ENCODE peak calls at places on chromosomes 13 and 19, in four cellular contexts. One of them, this sample, is unnamed.

GRCh38 chr13:32330438-32330837 is 15.1 kb downstream of the BRCA2 start:
- DNase-seq in transverse colon: no peak
- DNase-seq in AG09309: peak
- DNase-seq in CD8-positive, alpha-beta T cell: no peak
- DNase-seq in this sample: peak

GRCh38 chr19:39078436-39079200 is 5.5 kb upstream of the ACP7 start:
- DNase-seq in transverse colon: no peak
- DNase-seq in CD8-positive, alpha-beta T cell: no peak
- DNase-seq in AG09309: peak
- DNase-seq in this sample: peak

GRCh38 chr19:3961007-3961406 is 9.9 kb downstream of the DAPK3 start:
- DNase-seq in transverse colon: no peak
- DNase-seq in CD8-positive, alpha-beta T cell: no peak
- DNase-seq in AG09309: no peak
- DNase-seq in this sample: no peak

GRCh38 chr13:90447735-90448103 is 899.8 kb upstream of the MIR17HG start:
- DNase-seq in AG09309: peak
- DNase-seq in CD8-positive, alpha-beta T cell: no peak
- DNase-seq in transverse colon: no peak
- DNase-seq in this sample: peak

GRCh38 chr19:19558636-19559035 is 20.6 kb downstream of the CILP2 start:
- DNase-seq in transverse colon: no peak
- DNase-seq in CD8-positive, alpha-beta T cell: no peak
- DNase-seq in AG09309: no peak
- DNase-seq in this sample: no peak

GRCh38 chr19:33487901-33488817 is 33.4 kb downstream of the PEPD start:
- DNase-seq in transverse colon: no peak
- DNase-seq in AG09309: no peak
- DNase-seq in CD8-positive, alpha-beta T cell: no peak
- DNase-seq in this sample: no peak

GRCh38 chr19:44820648-44821609 is 12.0 kb downstream of the BCAM start:
- DNase-seq in transverse colon: no peak
- DNase-seq in AG09309: no peak
- DNase-seq in CD8-positive, alpha-beta T cell: no peak
- DNase-seq in this sample: peak

GRCh38 chr13:98794498-98794897 is 42.0 kb upstream of the SLC15A1 start:
- DNase-seq in transverse colon: no peak
- DNase-seq in CD8-positive, alpha-beta T cell: no peak
- DNase-seq in AG09309: no peak
- DNase-seq in this sample: no peak

GRCh38 chr19:55080121-55080914 is 4.6 kb downstream of the EPS8L1 start:
- DNase-seq in transverse colon: peak
- DNase-seq in AG09309: no peak
- DNase-seq in CD8-positive, alpha-beta T cell: peak
- DNase-seq in this sample: peak

GRCh38 chr19:19160489-19161035 is 9.5 kb downstream of the MEF2B start:
- DNase-seq in AG09309: no peak
- DNase-seq in transverse colon: peak
- DNase-seq in CD8-positive, alpha-beta T cell: no peak
- DNase-seq in this sample: no peak

GRCh38 chr13:99652141-99652540 is 150.9 kb downstream of the TM9SF2 start:
- DNase-seq in AG09309: no peak
- DNase-seq in transverse colon: no peak
- DNase-seq in CD8-positive, alpha-beta T cell: no peak
- DNase-seq in this sample: no peak

DNA sequence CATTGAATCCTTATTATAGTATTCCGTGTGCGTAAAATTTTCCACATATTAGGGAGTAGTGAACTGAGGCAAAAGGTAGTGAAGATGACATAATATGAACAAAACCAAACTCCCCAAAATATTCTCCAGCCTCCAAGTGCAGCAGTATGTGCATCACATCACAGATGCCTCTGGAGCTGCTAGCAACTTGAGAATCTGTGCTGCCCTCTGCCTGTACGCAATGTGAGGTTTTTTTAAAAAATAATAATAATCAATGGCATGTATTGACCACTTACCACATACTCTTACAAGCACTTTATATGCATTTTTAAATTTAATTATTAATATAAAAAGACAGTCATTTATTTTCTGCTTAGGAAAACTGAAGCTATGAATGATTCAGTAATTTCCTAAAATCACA is 583.0 kb upstream of the SPRY2 start:
- DNase-seq in AG09309: no peak
- DNase-seq in CD8-positive, alpha-beta T cell: no peak
- DNase-seq in transverse colon: no peak
- DNase-seq in this sample: peak
- TF ChIP-seq CTCF in AG09309: no peak
- TF ChIP-seq CTCF in CD8-positive, alpha-beta T cell: no peak
- TF ChIP-seq CTCF in transverse colon: no peak
- TF ChIP-seq CTCF in this sample: peak

GRCh38 chr13:24670927-24671326 is 9.3 kb upstream of the ATP12A start:
- DNase-seq in CD8-positive, alpha-beta T cell: peak
- DNase-seq in AG09309: no peak
- DNase-seq in transverse colon: no peak
- DNase-seq in this sample: no peak
- H3K4me3 ChIP-seq in CD8-positive, alpha-beta T cell: no peak
- H3K4me3 ChIP-seq in AG09309: no peak
- H3K4me3 ChIP-seq in transverse colon: no peak
- H3K4me3 ChIP-seq in this sample: no peak

DNA sequence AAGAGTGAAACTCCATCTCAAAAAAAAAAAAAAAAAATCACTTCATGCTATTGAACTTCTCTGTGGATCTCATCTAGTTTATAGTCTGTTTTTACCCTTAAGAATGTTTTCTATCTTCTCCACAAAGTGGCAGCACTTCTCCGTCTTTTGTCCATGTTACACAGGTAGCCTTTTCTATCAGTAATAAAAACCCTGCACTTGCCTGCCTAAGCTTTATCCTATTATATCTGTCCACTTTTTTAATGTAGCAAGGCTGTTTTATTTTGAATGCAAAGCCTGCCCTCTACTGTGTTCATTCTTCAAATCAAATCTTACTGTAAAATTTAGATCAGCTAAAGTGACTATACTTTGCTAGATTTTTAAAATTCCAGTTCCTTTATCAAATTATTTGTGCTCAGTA is 124.0 kb downstream of the STOML3 start:
- DNase-seq in CD8-positive, alpha-beta T cell: no peak
- DNase-seq in AG09309: no peak
- DNase-seq in transverse colon: no peak
- DNase-seq in this sample: peak
- TF ChIP-seq CTCF in CD8-positive, alpha-beta T cell: no peak
- TF ChIP-seq CTCF in AG09309: no peak
- TF ChIP-seq CTCF in transverse colon: no peak
- TF ChIP-seq CTCF in this sample: no peak

GRCh38 chr19:35755550-35756371 is 1.1 kb downstream of the HSPB6 start:
- DNase-seq in CD8-positive, alpha-beta T cell: peak
- DNase-seq in transverse colon: peak
- DNase-seq in AG09309: no peak
- DNase-seq in this sample: peak
- H3K4me3 ChIP-seq in CD8-positive, alpha-beta T cell: no peak
- H3K4me3 ChIP-seq in transverse colon: peak
- H3K4me3 ChIP-seq in AG09309: peak
- H3K4me3 ChIP-seq in this sample: peak

GRCh38 chr19:36775768-36776167 is 3.2 kb upstream of the ZNF850 start:
- DNase-seq in AG09309: no peak
- DNase-seq in transverse colon: no peak
- DNase-seq in CD8-positive, alpha-beta T cell: no peak
- DNase-seq in this sample: no peak

GRCh38 chr19:36772341-36773222 is at the start of gene ZNF850:
- DNase-seq in AG09309: peak
- DNase-seq in CD8-positive, alpha-beta T cell: peak
- DNase-seq in transverse colon: peak
- DNase-seq in this sample: peak

GRCh38 chr19:36771275-36772231 is 1.1 kb downstream of the ZNF850 start:
- DNase-seq in AG09309: peak
- DNase-seq in transverse colon: peak
- DNase-seq in CD8-positive, alpha-beta T cell: no peak
- DNase-seq in this sample: peak

GRCh38 chr19:36773223-36773579 is 594 bp upstream of the ZNF850 start:
- DNase-seq in transverse colon: no peak
- DNase-seq in AG09309: no peak
- DNase-seq in CD8-positive, alpha-beta T cell: no peak
- DNase-seq in this sample: no peak
- TF ChIP-seq CTCF in transverse colon: no peak
- TF ChIP-seq CTCF in AG09309: no peak
- TF ChIP-seq CTCF in CD8-positive, alpha-beta T cell: no peak
- TF ChIP-seq CTCF in this sample: no peak

DNA sequence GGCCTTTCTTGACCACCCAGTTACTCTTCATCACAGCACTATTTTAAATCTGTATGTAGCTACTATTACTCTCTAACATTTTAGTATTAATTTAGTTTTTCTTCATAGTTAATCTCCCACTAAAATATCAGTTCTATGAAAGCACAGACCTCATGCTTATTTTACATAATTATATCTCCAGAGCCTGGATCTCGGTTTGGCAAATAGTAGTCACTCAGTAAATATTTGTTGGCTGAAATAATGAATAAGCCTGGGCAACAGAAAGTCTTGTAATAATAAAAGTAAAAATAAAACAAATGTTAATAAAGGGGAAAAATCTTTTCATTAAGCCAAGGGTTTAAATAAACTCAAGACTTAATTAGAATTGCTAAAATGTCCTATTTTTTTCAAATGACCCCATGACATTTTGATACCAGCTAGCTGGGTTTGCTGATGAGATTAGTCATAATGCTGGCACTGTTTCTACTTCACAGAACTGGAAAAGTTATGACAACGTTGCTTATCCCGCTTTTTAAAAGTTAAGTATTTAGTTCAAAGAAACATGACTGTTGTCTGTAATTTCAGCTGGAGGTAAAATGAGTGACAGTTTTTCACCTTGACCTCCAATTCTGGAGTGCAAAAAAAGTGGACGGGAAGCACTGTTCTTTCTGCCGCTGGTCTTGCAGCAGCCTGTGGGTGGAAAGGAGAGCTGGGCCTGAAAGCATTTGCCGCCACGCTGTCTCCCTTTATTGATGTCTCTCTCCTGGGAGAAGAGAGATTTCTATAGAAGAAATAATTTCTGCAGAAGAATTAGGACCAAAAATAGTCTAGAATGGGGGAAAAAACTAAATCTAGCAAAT is 85.2 kb upstream of the SPATA13 start:
- DNase-seq in AG09309: no peak
- DNase-seq in transverse colon: no peak
- DNase-seq in CD8-positive, alpha-beta T cell: no peak
- DNase-seq in this sample: peak
- H3K4me3 ChIP-seq in AG09309: no peak
- H3K4me3 ChIP-seq in transverse colon: no peak
- H3K4me3 ChIP-seq in CD8-positive, alpha-beta T cell: no peak
- H3K4me3 ChIP-seq in this sample: no peak

DNA sequence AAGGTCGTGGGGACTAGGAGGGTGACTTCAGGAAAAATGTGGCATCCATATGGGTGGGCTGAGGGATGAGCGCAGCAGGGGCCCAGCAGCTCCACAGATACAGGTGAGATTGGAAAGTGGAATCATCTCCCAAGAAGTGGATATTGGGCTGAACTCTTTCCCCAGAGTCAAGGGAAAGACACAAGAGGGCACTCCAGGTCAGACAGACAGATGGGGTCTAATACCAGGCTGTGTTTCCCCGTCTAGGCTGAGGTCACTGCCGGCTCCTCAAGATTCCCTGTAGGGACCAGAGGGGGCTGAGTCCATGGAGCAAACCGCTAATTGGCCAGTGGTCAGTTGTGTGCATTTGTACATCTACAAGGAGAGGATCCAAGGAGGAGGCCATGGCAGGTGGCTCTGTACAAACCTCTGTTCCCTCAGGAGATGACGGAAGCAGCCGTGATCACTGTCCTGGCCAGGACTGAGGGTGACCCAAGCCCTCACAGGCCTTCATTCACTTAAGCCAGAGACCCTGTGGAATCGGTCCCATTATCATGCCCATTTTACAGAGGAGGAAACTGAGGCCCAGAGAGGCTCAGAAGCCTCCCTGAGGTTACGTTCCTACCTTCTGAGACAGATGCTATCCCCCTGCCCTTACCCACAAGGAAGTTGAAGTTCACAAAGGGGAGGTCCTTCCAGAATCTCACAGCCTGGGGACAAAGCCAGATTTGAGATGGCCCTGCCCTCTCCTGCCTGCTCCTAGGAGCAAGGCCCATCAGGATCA is 14.9 kb upstream of the IGLON5 start:
- DNase-seq in AG09309: no peak
- DNase-seq in transverse colon: no peak
- DNase-seq in CD8-positive, alpha-beta T cell: no peak
- DNase-seq in this sample: no peak
- TF ChIP-seq CTCF in AG09309: no peak
- TF ChIP-seq CTCF in transverse colon: no peak
- TF ChIP-seq CTCF in CD8-positive, alpha-beta T cell: no peak
- TF ChIP-seq CTCF in this sample: peak

GRCh38 chr19:48812094-48812929 is 1.5 kb upstream of the BCAT2 start:
- DNase-seq in AG09309: no peak
- DNase-seq in CD8-positive, alpha-beta T cell: peak
- DNase-seq in transverse colon: peak
- DNase-seq in this sample: peak
- H3K4me3 ChIP-seq in AG09309: peak
- H3K4me3 ChIP-seq in CD8-positive, alpha-beta T cell: peak
- H3K4me3 ChIP-seq in transverse colon: peak
- H3K4me3 ChIP-seq in this sample: peak

DNA sequence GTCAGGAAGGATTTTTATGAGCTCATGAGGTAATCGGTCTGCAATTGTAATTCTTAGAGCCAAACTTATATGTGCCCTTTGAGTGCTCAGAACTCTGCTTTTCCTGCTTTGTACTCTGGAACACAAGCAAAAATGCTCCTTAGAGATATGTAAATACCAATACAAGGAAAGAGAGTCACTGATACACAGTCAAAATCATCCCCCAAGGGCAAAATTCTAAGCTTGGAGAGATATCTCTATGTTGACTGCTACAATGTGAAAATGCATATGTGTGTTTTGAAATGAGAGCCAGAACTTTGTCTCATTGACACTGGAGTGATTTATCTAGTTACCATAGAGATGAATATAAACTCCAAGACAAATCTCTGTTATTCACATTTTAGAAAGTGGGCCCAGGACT is 494.8 kb upstream of the SLITRK1 start:
- DNase-seq in AG09309: no peak
- DNase-seq in CD8-positive, alpha-beta T cell: no peak
- DNase-seq in transverse colon: no peak
- DNase-seq in this sample: no peak
- TF ChIP-seq CTCF in AG09309: no peak
- TF ChIP-seq CTCF in CD8-positive, alpha-beta T cell: no peak
- TF ChIP-seq CTCF in transverse colon: no peak
- TF ChIP-seq CTCF in this sample: no peak

This sample was measured in fibroblast of mammary gland.